ENCODE peak calls at places on chromosomes 7 and 10, in nine cellular contexts. A, C, W, D, I, L, F, Y and G are unnamed samples. For H3K4me1, the result is how much of the 10 kb centered on the place peaks cover.

GRCh38 chr10:108735380-108735779 is 1187.9 kb downstream of the XPNPEP1 start:
- DNase-seq in A (peak), C (no peak), W (no peak), D (no peak), I (no peak), L (no peak), F (no peak), Y (no peak), G (no peak)

GRCh38 chr7:74066626-74067025 is 17.0 kb upstream of the LIMK1 start:
- DNase-seq in A (no peak), C (no peak), W (no peak), D (no peak), I (no peak), L (no peak), F (no peak), Y (no peak), G (no peak)

GRCh38 chr7:30861612-30862011 is 50.0 kb upstream of the AQP1 start:
- DNase-seq in A (no peak), C (no peak), W (no peak), D (no peak), I (no peak), L (no peak), F (no peak), Y (no peak), G (no peak)

GRCh38 chr10:74924251-74924954 is 98.0 kb downstream of the KAT6B start:
- DNase-seq in A (peak), C (no peak), W (no peak), D (no peak), I (no peak), L (no peak), F (no peak), Y (no peak), G (no peak)

GRCh38 chr10:115857856-115858255 is 415.1 kb downstream of the GFRA1 start:
- DNase-seq in A (peak), C (no peak), W (no peak), D (no peak), I (no peak), L (no peak), F (no peak), Y (no peak), G (no peak)

GRCh38 chr10:31099664-31100063 is 68.0 kb upstream of the ZNF438 start:
- DNase-seq in A (no peak), C (no peak), W (no peak), D (no peak), I (no peak), L (no peak), F (no peak), Y (no peak), G (no peak)

GRCh38 chr10:120423350-120424197 is 33.5 kb upstream of the PLPP4 start:
- DNase-seq in A (no peak), C (no peak), W (no peak), D (peak), I (no peak), L (peak), F (no peak), Y (no peak), G (no peak)

GRCh38 chr7:44466300-44467216 is 23.9 kb downstream of the NUDCD3 start:
- DNase-seq in A (peak), C (no peak), W (no peak), D (no peak), I (no peak), L (no peak), F (no peak), Y (no peak), G (no peak)

GRCh38 chr7:5282464-5283316 is at the start of gene SLC29A4:
- DNase-seq in A (peak), C (no peak), W (no peak), D (peak), I (no peak), L (peak), F (no peak), Y (peak), G (no peak)

GRCh38 chr7:66629222-66629658 is 559 bp downstream of the KCTD7 start:
- DNase-seq in A (no peak), C (no peak), W (no peak), D (no peak), I (no peak), L (no peak), F (no peak), Y (no peak), G (no peak)

GRCh38 chr10:23120001-23120934 is 24.9 kb downstream of the MSRB2 start:
- DNase-seq in A (no peak), C (no peak), W (no peak), D (no peak), I (no peak), L (no peak), F (no peak), Y (no peak), G (no peak)

GRCh38 chr7:70569335-70569819 is 562.6 kb upstream of the GALNT17 start:
- DNase-seq in A (no peak), C (no peak), W (no peak), D (no peak), I (no peak), L (no peak), F (no peak), Y (no peak), G (no peak)

GRCh38 chr7:44990520-44991023 is 9.4 kb upstream of the CCM2 start:
- DNase-seq in A (peak), C (no peak), W (no peak), D (no peak), I (no peak), L (no peak), F (no peak), Y (no peak), G (no peak)

GRCh38 chr10:128069351-128070051 is 56.7 kb downstream of the MKI67 start:
- DNase-seq in A (peak), C (no peak), W (peak), D (peak), I (peak), L (peak), F (no peak), Y (peak), G (no peak)

GRCh38 chr10:130230611-130231010 is 94.4 kb downstream of the GLRX3 start:
- DNase-seq in A (no peak), C (no peak), W (no peak), D (no peak), I (no peak), L (peak), F (no peak), Y (no peak), G (no peak)

GRCh38 chr7:8423057-8423456 is 10.4 kb upstream of the NXPH1 start:
- DNase-seq in A (no peak), C (no peak), W (no peak), D (no peak), I (no peak), L (no peak), F (no peak), Y (no peak), G (no peak)

GRCh38 chr10:119391430-119392313 is 150.8 kb downstream of the RGS10 start:
- DNase-seq in A (peak), C (no peak), W (no peak), D (no peak), I (no peak), L (no peak), F (no peak), Y (no peak), G (no peak)

GRCh38 chr7:45236666-45237065 is 79.1 kb downstream of the RAMP3 start:
- DNase-seq in A (peak), C (no peak), W (no peak), D (no peak), I (no peak), L (no peak), F (peak), Y (no peak), G (no peak)

GRCh38 chr7:2804227-2804763 is 39.8 kb downstream of the GNA12 start:
- DNase-seq in A (no peak), C (no peak), W (no peak), D (no peak), I (no peak), L (peak), F (no peak), Y (no peak), G (no peak)

GRCh38 chr7:139525750-139526149 is 2.3 kb downstream of the CLEC2L start:
- DNase-seq in A (no peak), C (no peak), W (no peak), D (no peak), I (no peak), L (no peak), F (no peak), Y (no peak), G (no peak)

GRCh38 chr7:36036590-36036989 is 116.5 kb upstream of the EEPD1 start:
- DNase-seq in A (no peak), C (no peak), W (no peak), D (peak), I (no peak), L (no peak), F (no peak), Y (peak), G (no peak)

GRCh38 chr7:5510426-5511045 is 86.9 kb upstream of the TNRC18 start:
- DNase-seq in A (no peak), C (no peak), W (no peak), D (no peak), I (no peak), L (no peak), F (no peak), Y (no peak), G (no peak)

GRCh38 chr10:87974769-87975168 is 111.3 kb downstream of the PTEN start:
- DNase-seq in A (no peak), C (no peak), W (no peak), D (no peak), I (no peak), L (no peak), F (no peak), Y (no peak), G (no peak)

GRCh38 chr10:97682042-97682441 is 5.0 kb downstream of the AVPI1 start:
- DNase-seq in A (no peak), C (no peak), W (no peak), D (no peak), I (no peak), L (no peak), F (no peak), Y (no peak), G (no peak)

GRCh38 chr10:72779874-72780273 is 87.9 kb downstream of the MCU start:
- DNase-seq in A (no peak), C (no peak), W (no peak), D (no peak), I (no peak), L (no peak), F (no peak), Y (no peak), G (no peak)

GRCh38 chr10:48506147-48506917 is 98.5 kb downstream of the ARHGAP22 start:
- DNase-seq in A (peak), C (no peak), W (no peak), D (no peak), I (no peak), L (no peak), F (peak), Y (no peak), G (no peak)

GRCh38 chr10:107565014-107565413 is 400.5 kb upstream of the SORCS1 start:
- DNase-seq in A (no peak), C (no peak), W (no peak), D (no peak), I (no peak), L (no peak), F (no peak), Y (no peak), G (no peak)

GRCh38 chr7:613442-614140 is 93.9 kb upstream of the PDGFA start:
- DNase-seq in A (no peak), C (no peak), W (no peak), D (no peak), I (no peak), L (peak), F (no peak), Y (no peak), G (no peak)

GRCh38 chr10:44773565-44773964 is 137.6 kb upstream of the TMEM72 start:
- DNase-seq in A (no peak), C (no peak), W (no peak), D (no peak), I (no peak), L (no peak), F (no peak), Y (no peak), G (no peak)

GRCh38 chr10:94264085-94264484 is 98.7 kb downstream of the NOC3L start:
- DNase-seq in A (no peak), C (no peak), W (no peak), D (no peak), I (no peak), L (no peak), F (no peak), Y (no peak), G (no peak)

GRCh38 chr10:128854965-128855364 is 612.1 kb upstream of the MGMT start:
- DNase-seq in A (peak), C (no peak), W (no peak), D (peak), I (no peak), L (peak), F (peak), Y (peak), G (no peak)

GRCh38 chr10:15112657-15113056 is 15.5 kb downstream of the RPP38 start:
- DNase-seq in A (no peak), C (no peak), W (no peak), D (no peak), I (no peak), L (no peak), F (no peak), Y (no peak), G (no peak)

GRCh38 chr10:95391570-95392249 is 100.9 kb upstream of the PDLIM1 start:
- DNase-seq in A (peak), C (no peak), W (no peak), D (no peak), I (no peak), L (no peak), F (no peak), Y (no peak), G (no peak)

GRCh38 chr7:101121996-101122932 is 4.6 kb upstream of the SERPINE1 start:
- DNase-seq in A (peak), C (peak), W (no peak), D (peak), I (no peak), L (peak), F (peak), Y (peak), G (peak)

GRCh38 chr7:124779194-124779593 is 13.6 kb upstream of the GPR37 start:
- DNase-seq in A (no peak), C (no peak), W (no peak), D (no peak), I (no peak), L (no peak), F (no peak), Y (no peak), G (no peak)

GRCh38 chr10:88968316-88968882 is 15.8 kb upstream of the ACTA2 start:
- DNase-seq in A (no peak), C (no peak), W (no peak), D (no peak), I (no peak), L (no peak), F (no peak), Y (no peak), G (no peak)

GRCh38 chr7:121561717-121562116 is 165.6 kb upstream of the FAM3C start:
- DNase-seq in A (peak), C (no peak), W (no peak), D (no peak), I (no peak), L (no peak), F (no peak), Y (no peak), G (no peak)

DNA sequence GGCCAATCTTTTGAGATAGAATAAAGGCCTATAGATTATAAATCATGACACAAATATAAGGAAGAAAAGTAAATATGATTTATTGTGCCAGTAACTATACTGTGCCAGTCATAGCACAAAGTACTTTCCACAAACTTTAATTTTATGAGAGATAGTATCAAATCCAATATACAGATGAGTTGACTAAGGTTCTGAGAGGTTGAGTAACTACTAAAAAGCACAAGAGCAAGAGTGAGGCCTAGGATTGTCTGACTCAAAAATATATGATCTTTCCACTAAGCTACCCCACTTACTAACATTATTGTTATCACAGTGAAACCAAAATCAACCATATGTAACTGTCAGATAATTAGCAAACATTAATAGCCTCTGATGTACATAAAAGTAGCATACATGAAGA is 181.3 kb upstream of the ASAH2 start:
- DNase-seq in A (no peak), C (no peak), W (no peak), D (no peak), I (no peak), L (no peak), F (no peak), Y (no peak), G (no peak)
- H3K4me1 ChIP-seq in A (under half), C (under half), W (under half), D (under half), I (under half), L (under half), F (under half), Y (under half), G (under half)

DNA sequence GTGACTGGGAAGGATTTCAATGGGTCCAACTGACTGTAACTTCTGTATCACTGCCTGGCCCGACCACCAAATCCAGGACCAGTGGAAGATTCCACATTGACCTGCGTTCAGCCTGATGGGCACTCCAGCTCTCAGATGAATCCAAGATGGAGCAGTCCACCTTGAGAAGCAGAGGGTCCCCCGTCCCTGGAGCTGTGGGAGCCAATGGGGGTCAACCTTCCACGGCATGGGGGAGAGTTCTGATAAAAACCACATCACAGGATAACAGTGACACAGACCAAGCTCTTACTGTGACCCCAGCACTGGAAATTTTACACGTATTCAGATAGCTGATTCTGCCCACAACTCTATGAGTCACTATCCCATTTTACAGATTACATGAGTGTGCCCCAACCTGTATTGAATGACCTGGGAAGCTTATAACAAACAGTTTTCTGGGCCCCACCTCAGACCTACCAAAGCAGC is 11.2 kb downstream of the ZCCHC24 start:
- DNase-seq in A (no peak), C (no peak), W (no peak), D (no peak), I (no peak), L (peak), F (no peak), Y (no peak), G (no peak)
- H3K4me1 ChIP-seq in A (half or more), C (half or more), W (under half), D (half or more), I (under half), L (under half), F (under half), Y (half or more), G (under half)

GRCh38 chr10:63262674-63263073 is 129.5 kb downstream of the NRBF2 start:
- DNase-seq in A (no peak), C (no peak), W (no peak), D (no peak), I (no peak), L (no peak), F (no peak), Y (no peak), G (no peak)
- H3K4me1 ChIP-seq in A (under half), C (under half), W (half or more), D (half or more), I (half or more), L (half or more), F (under half), Y (half or more), G (under half)

GRCh38 chr10:103890194-103890658 is 27.8 kb downstream of the STN1 start:
- DNase-seq in A (no peak), C (no peak), W (no peak), D (peak), I (no peak), L (peak), F (no peak), Y (peak), G (no peak)
- H3K4me1 ChIP-seq in A (under half), C (under half), W (under half), D (under half), I (under half), L (half or more), F (under half), Y (half or more), G (under half)